ENCODE peak calls at places on chromosomes 11 and 22, in five cellular contexts. N is glutamatergic neuron, C is RWPE2, U is left ventricle myocardium inferior, L is endodermal cell. F is an unnamed sample.

GRCh38 chr22:30253205-30253852 is 6.8 kb upstream of the LIF start:
- DNase-seq in C (no peak), L (no peak), N (no peak), U (peak; percentile 78), F (peak; percentile 78)

GRCh38 chr11:20739004-20739612 is 69.7 kb downstream of the NELL1 start:
- DNase-seq in L (peak; percentile 57), C (no peak), N (no peak), U (no peak), F (no peak)

GRCh38 chr11:117972589-117973445 is 13.4 kb upstream of the IL10RA start:
- DNase-seq in U (no peak), L (no peak), C (no peak), N (no peak), F (no peak)

GRCh38 chr11:8768625-8769333 is 86.2 kb downstream of the RPL27A start:
- DNase-seq in U (peak; percentile 62), N (no peak), L (peak; percentile 65), C (no peak), F (peak; percentile 71)

GRCh38 chr11:4769838-4770237 is at the start of gene OR51F1:
- DNase-seq in C (no peak), L (no peak), N (no peak), U (no peak), F (no peak)

GRCh38 chr11:69209936-69210659 is 54.4 kb downstream of the SMIM38 start:
- DNase-seq in N (no peak), C (peak; percentile 29), U (no peak), L (peak; percentile 29), F (no peak)

GRCh38 chr22:43826142-43827093 is 14.3 kb upstream of the EFCAB6 start:
- DNase-seq in N (no peak), U (no peak), L (peak; percentile 45), C (no peak), F (peak; percentile 56)

GRCh38 chr22:38026130-38027111 is 30.8 kb upstream of the PICK1 start:
- DNase-seq in N (no peak), U (no peak), L (peak; percentile 38), C (peak; percentile 45), F (no peak)

GRCh38 chr11:24731554-24731953 is 234.7 kb downstream of the LUZP2 start:
- DNase-seq in L (no peak), U (no peak), N (no peak), C (no peak), F (no peak)

GRCh38 chr11:125594958-125595357 is 2.3 kb downstream of the STT3A start:
- DNase-seq in U (no peak), C (no peak), L (no peak), N (no peak), F (no peak)

GRCh38 chr22:50313021-50313420 is 5.6 kb upstream of the PLXNB2 start:
- DNase-seq in L (no peak), C (no peak), U (no peak), N (peak; percentile 18), F (no peak)

GRCh38 chr11:122202161-122202950 is 86.3 kb upstream of the BLID start:
- DNase-seq in L (no peak), N (no peak), C (no peak), U (no peak), F (peak; percentile 62)

GRCh38 chr11:60785806-60786361 is 751 bp downstream of the MS4A10 start:
- DNase-seq in C (no peak), L (no peak), U (no peak), N (no peak), F (no peak)
- TF ChIP-seq CTCF in C (no peak), L (no peak), U (no peak), N (no peak), F (no peak)

GRCh38 chr22:23154461-23154860 is 9.2 kb downstream of the RAB36 start:
- DNase-seq in L (no peak), C (no peak), U (no peak), N (no peak), F (no peak)

GRCh38 chr22:23155831-23156230 is 10.6 kb downstream of the RAB36 start:
- DNase-seq in C (no peak), N (no peak), U (no peak), L (no peak), F (no peak)

GRCh38 chr22:23152238-23153114 is 7.2 kb downstream of the RAB36 start:
- DNase-seq in U (no peak), N (no peak), C (no peak), L (no peak), F (no peak)

GRCh38 chr22:23155143-23155542 is 9.9 kb downstream of the RAB36 start:
- DNase-seq in U (no peak), N (no peak), C (no peak), L (no peak), F (no peak)

GRCh38 chr22:23153994-23154393 is 8.7 kb downstream of the RAB36 start:
- DNase-seq in U (no peak), N (no peak), L (no peak), C (no peak), F (no peak)
- TF ChIP-seq CTCF in U (no peak), N (no peak), L (no peak), C (no peak), F (no peak)

GRCh38 chr11:78079232-78080083 is at the start of gene NDUFC2:
- DNase-seq in C (peak; percentile 70), L (peak; percentile 87), U (peak; percentile 82), N (peak; percentile 80), F (peak; percentile 85)
- TF ChIP-seq CTCF in C (no peak), L (no peak), U (no peak), N (no peak), F (no peak)

GRCh38 chr11:111459506-111460270 is 52.5 kb downstream of the BTG4 start:
- DNase-seq in U (no peak), L (peak; percentile 70), C (no peak), N (no peak), F (no peak)
- TF ChIP-seq CTCF in U (no peak), L (peak; percentile 60), C (no peak), N (no peak), F (no peak)

DNA sequence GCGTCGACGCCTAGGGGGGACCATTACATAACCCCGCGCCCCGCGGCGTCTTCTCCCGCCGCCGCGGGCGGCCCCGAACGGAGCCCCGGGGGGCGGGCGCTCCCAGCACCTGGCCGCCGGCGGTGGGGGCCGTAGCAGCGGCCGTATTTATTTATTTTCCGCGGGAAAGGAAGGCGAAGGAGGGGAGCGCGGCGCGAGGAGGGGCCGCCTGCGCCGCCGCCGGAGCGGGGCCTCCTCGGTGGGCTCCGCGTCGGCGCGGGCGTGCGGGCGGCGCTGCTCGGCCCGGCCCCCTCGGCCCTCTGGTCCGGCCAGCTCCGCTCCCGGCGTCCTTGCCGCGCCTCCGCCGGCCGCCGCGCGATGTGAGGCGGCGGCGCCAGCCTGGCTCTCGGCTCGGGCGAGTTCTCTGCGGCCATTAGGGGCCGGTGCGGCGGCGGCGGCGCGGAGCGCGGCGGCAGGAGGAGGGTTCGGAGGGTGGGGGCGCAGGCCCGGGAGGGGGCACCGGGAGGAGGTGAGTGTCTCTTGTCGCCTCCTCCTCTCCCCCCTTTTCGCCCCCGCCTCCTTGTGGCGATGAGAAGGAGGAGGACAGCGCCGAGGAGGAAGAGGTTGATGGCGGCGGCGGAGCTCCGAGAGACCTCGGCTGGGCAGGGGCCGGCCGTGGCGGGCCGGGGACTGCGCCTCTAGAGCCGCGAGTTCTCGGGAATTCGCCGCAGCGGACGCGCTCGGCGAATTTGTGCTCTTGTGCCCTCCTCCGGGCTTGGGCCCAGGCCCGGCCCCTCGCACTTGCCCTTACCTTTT is at the start of gene EP300:
- DNase-seq in U (peak; percentile 86), C (peak; percentile 80), L (peak; percentile 86), N (peak; percentile 77), F (peak; percentile 74)
- TF ChIP-seq CTCF in U (peak; percentile 58), C (peak; percentile 27), L (peak; percentile 53), N (peak; percentile 17), F (peak; percentile 27)

GRCh38 chr11:87028688-87029087 is 9.0 kb upstream of the TMEM135 start:
- DNase-seq in C (no peak), N (no peak), L (no peak), U (no peak), F (no peak)
- TF ChIP-seq CTCF in C (no peak), N (no peak), L (no peak), U (no peak), F (no peak)

F was measured in fibroblast of villous mesenchyme.